ENCODE peak calls at places on chromosomes 11 and 22, in six cellular contexts. S is GM10248; C is BE2C; N is CD8-positive, alpha-beta memory T cell; A is stimulated activated CD4-positive, alpha-beta T cell treated with anti-CD3 and anti-CD28 coated beads, Interleukin-2, amount 100 ng/mL, for 48 hours; Q is Caco-2. U is an unnamed sample.

GRCh38 chr11:58575377-58576020 is at the start of gene LPXN:
- DNase-seq in N (peak), A (peak), S (peak), Q (no peak), C (no peak), U (peak)

GRCh38 chr11:33257160-33257896 is at the start of gene HIPK3:
- DNase-seq in S (peak), N (peak), A (peak), C (peak), Q (peak), U (peak)

GRCh38 chr11:44893250-44894216 is 57.1 kb downstream of the TP53I11 start:
- DNase-seq in S (no peak), C (peak), Q (no peak), A (no peak), N (no peak), U (no peak)

GRCh38 chr11:78008174-78008573 is 13.7 kb upstream of the INTS4 start:
- DNase-seq in N (no peak), Q (no peak), C (no peak), S (no peak), A (no peak), U (no peak)

GRCh38 chr22:29330753-29331152 is 15.3 kb upstream of the RASL10A start:
- DNase-seq in C (peak), A (no peak), N (no peak), S (no peak), Q (no peak), U (no peak)

GRCh38 chr11:117220568-117220967 is 11.3 kb downstream of the PCSK7 start:
- DNase-seq in A (no peak), Q (no peak), S (no peak), C (no peak), N (no peak), U (no peak)

GRCh38 chr11:79249341-79249993 is 191.4 kb downstream of the TENM4 start:
- DNase-seq in S (no peak), N (no peak), A (no peak), Q (no peak), C (no peak), U (no peak)

GRCh38 chr22:22037740-22038139 is 55.2 kb upstream of the TOP3B start:
- DNase-seq in C (no peak), N (no peak), S (no peak), A (no peak), Q (no peak), U (no peak)

U was measured in HL-60.